ENCODE peak calls at places on chromosomes 6 and 20, in five cellular contexts. G is epithelial cell of esophagus; P is BJ; T is stimulated activated CD4-positive, alpha-beta T cell treated with anti-CD3 and anti-CD28 coated beads, Interleukin-4, amount 100 ng/mL, for 24 hours; B is AG08396. R is an unnamed sample.

GRCh38 chr6:135115411-135116293 is 61.0 kb upstream of the HBS1L start:
- DNase-seq in P (no peak), B (no peak), T (no peak), G (no peak), R (no peak)

GRCh38 chr6:104537185-104537584 is 322.5 kb downstream of the HACE1 start:
- DNase-seq in T (no peak), B (peak), P (peak), G (peak), R (no peak)

GRCh38 chr6:159157431-159157830 is 11.8 kb upstream of the FNDC1 start:
- DNase-seq in G (no peak), B (no peak), P (no peak), T (no peak), R (no peak)

GRCh38 chr20:63739129-63740069 is at the start of gene SLC2A4RG:
- DNase-seq in T (peak), B (peak), G (peak), P (no peak), R (peak)

GRCh38 chr6:6749791-6750434 is 161.4 kb downstream of the LY86 start:
- DNase-seq in P (peak), T (peak), G (peak), B (peak), R (peak)

GRCh38 chr6:499617-500016 is 108.1 kb downstream of the IRF4 start:
- DNase-seq in B (no peak), P (no peak), G (no peak), T (peak), R (peak)

GRCh38 chr6:119129148-119129967 is 50.9 kb upstream of the FAM184A start:
- DNase-seq in G (peak), B (peak), T (peak), P (no peak), R (no peak)

GRCh38 chr20:34083137-34083536 is 28.9 kb downstream of the EIF2S2 start:
- DNase-seq in B (peak), G (peak), T (no peak), P (no peak), R (no peak)

GRCh38 chr6:106513813-106514212 is 115.5 kb downstream of the RTN4IP1 start:
- DNase-seq in B (no peak), G (peak), P (no peak), T (peak), R (peak)

GRCh38 chr6:169450097-169450496 is 196.5 kb upstream of the THBS2 start:
- DNase-seq in P (no peak), T (no peak), B (no peak), G (no peak), R (no peak)

GRCh38 chr6:13407709-13408695 is 79.4 kb downstream of the GFOD1 start:
- DNase-seq in B (peak), T (no peak), P (no peak), G (peak), R (no peak)

GRCh38 chr6:12001004-12001705 is 11.0 kb upstream of the HIVEP1 start:
- DNase-seq in T (no peak), B (no peak), P (no peak), G (no peak), R (no peak)

GRCh38 chr6:31897612-31898199 is at the start of gene EHMT2:
- DNase-seq in G (peak), P (no peak), T (peak), B (peak), R (peak)

GRCh38 chr6:19204445-19204844 is 632.7 kb upstream of the ID4 start:
- DNase-seq in P (no peak), T (no peak), G (peak), B (no peak), R (no peak)

GRCh38 chr6:47680724-47681123 is 17.7 kb upstream of the ADGRF4 start:
- DNase-seq in P (no peak), G (no peak), T (no peak), B (no peak), R (no peak)

GRCh38 chr20:20003088-20003954 is 13.8 kb upstream of the NAA20 start:
- DNase-seq in T (peak), G (peak), P (no peak), B (no peak), R (peak)

GRCh38 chr6:3825331-3825831 is 23.8 kb upstream of the FAM50B start:
- DNase-seq in P (no peak), B (peak), T (no peak), G (peak), R (no peak)

GRCh38 chr6:155185544-155185943 is 78.3 kb upstream of the CLDN20 start:
- DNase-seq in P (no peak), B (no peak), T (peak), G (peak), R (peak)

GRCh38 chr6:9405369-9405768 is 970.0 kb upstream of the SLC35B3 start:
- DNase-seq in T (no peak), P (peak), B (peak), G (peak), R (no peak)

GRCh38 chr6:43713611-43714310 is 26.2 kb upstream of the MRPS18A start:
- DNase-seq in T (no peak), P (no peak), B (no peak), G (no peak), R (no peak)

GRCh38 chr6:148464319-148465010 is 121.8 kb downstream of the SASH1 start:
- DNase-seq in P (no peak), T (peak), G (peak), B (peak), R (peak)

GRCh38 chr6:168699631-168700315 is 258.8 kb downstream of the SMOC2 start:
- DNase-seq in P (no peak), B (no peak), T (no peak), G (no peak), R (no peak)

GRCh38 chr20:43409041-43409913 is 48.4 kb upstream of the SRSF6 start:
- DNase-seq in T (no peak), G (peak), P (no peak), B (peak), R (peak)

GRCh38 chr20:32645134-32645533 is 28.6 kb downstream of the C20orf203 start:
- DNase-seq in B (no peak), T (no peak), P (no peak), G (no peak), R (no peak)

GRCh38 chr6:7758456-7758855 is 32.6 kb downstream of the BMP6 start:
- DNase-seq in B (peak), G (peak), T (no peak), P (peak), R (no peak)

GRCh38 chr6:73739097-73739496 is 43.1 kb downstream of the CD109 start:
- DNase-seq in P (no peak), B (peak), G (peak), T (no peak), R (no peak)

GRCh38 chr6:150025201-150025917 is at the start of gene RAET1L:
- DNase-seq in B (peak), P (peak), G (peak), T (peak), R (peak)

GRCh38 chr6:137811121-137811911 is 55.7 kb upstream of the TNFAIP3 start:
- DNase-seq in P (peak), T (peak), B (peak), G (peak), R (peak)

GRCh38 chr6:34664270-34664971 is 32.1 kb downstream of the ILRUN start:
- DNase-seq in G (peak), T (no peak), P (no peak), B (no peak), R (peak)

GRCh38 chr6:3377536-3378397 is 79.1 kb downstream of the SLC22A23 start:
- DNase-seq in G (peak), T (no peak), B (no peak), P (no peak), R (no peak)

R was measured in activated CD4-positive, alpha-beta memory T cell treated with anti-CD3 and anti-CD28 coated beads for 36 hours.